ENCODE peak calls at places on chromosomes 12 and 14, in four cellular contexts. One of them, this sample, is unnamed.

GRCh38 chr12:56947633-56948535 is 9.5 kb downstream of the RDH16 start:
- DNase-seq in HT1080: peak
- DNase-seq in activated gamma-delta T cell treated with Interleukin-2 at 50 U/mL for 16 hours: no peak
- DNase-seq in cardiac septum: no peak
- DNase-seq in this sample: no peak

GRCh38 chr12:100166232-100166631 is 23.6 kb upstream of the BLTP3B start:
- DNase-seq in HT1080: no peak
- DNase-seq in activated gamma-delta T cell treated with Interleukin-2 at 50 U/mL for 16 hours: no peak
- DNase-seq in cardiac septum: no peak
- DNase-seq in this sample: no peak

GRCh38 chr12:127178463-127178862 is 1088.5 kb upstream of the TMEM132C start:
- DNase-seq in HT1080: no peak
- DNase-seq in activated gamma-delta T cell treated with Interleukin-2 at 50 U/mL for 16 hours: no peak
- DNase-seq in cardiac septum: no peak
- DNase-seq in this sample: no peak

GRCh38 chr14:99407416-99407815 is 73.2 kb downstream of the SETD3 start:
- DNase-seq in HT1080: no peak
- DNase-seq in activated gamma-delta T cell treated with Interleukin-2 at 50 U/mL for 16 hours: no peak
- DNase-seq in cardiac septum: no peak
- DNase-seq in this sample: no peak

GRCh38 chr14:55136868-55137785 is 8.1 kb downstream of the LGALS3 start:
- DNase-seq in HT1080: no peak
- DNase-seq in activated gamma-delta T cell treated with Interleukin-2 at 50 U/mL for 16 hours: no peak
- DNase-seq in cardiac septum: peak
- DNase-seq in this sample: peak

GRCh38 chr14:95222870-95223398 is 65.6 kb upstream of the DICER1 start:
- DNase-seq in HT1080: no peak
- DNase-seq in activated gamma-delta T cell treated with Interleukin-2 at 50 U/mL for 16 hours: no peak
- DNase-seq in cardiac septum: no peak
- DNase-seq in this sample: peak

GRCh38 chr14:23665302-23666016 is 29.3 kb downstream of the DHRS2 start:
- DNase-seq in HT1080: no peak
- DNase-seq in activated gamma-delta T cell treated with Interleukin-2 at 50 U/mL for 16 hours: no peak
- DNase-seq in cardiac septum: no peak
- DNase-seq in this sample: no peak

GRCh38 chr14:92728781-92729364 is 19.6 kb downstream of the LGMN start:
- DNase-seq in HT1080: peak
- DNase-seq in activated gamma-delta T cell treated with Interleukin-2 at 50 U/mL for 16 hours: peak
- DNase-seq in cardiac septum: peak
- DNase-seq in this sample: peak

GRCh38 chr14:68379510-68380303 is 413.2 kb downstream of the ZFP36L1 start:
- DNase-seq in HT1080: no peak
- DNase-seq in activated gamma-delta T cell treated with Interleukin-2 at 50 U/mL for 16 hours: no peak
- DNase-seq in cardiac septum: no peak
- DNase-seq in this sample: no peak

GRCh38 chr14:46140445-46140844 is 511.1 kb downstream of the RPL10L start:
- DNase-seq in HT1080: peak
- DNase-seq in activated gamma-delta T cell treated with Interleukin-2 at 50 U/mL for 16 hours: no peak
- DNase-seq in cardiac septum: no peak
- DNase-seq in this sample: no peak

This sample was measured in kidney tubule cell.